ENCODE peak calls at places on chromosome 17, in nine cellular contexts. O, R, M, W, C, D, G, V and Z are unnamed samples.

GRCh38 chr17:63537991-63538692 is 12.1 kb upstream of the DCAF7 start:
- DNase-seq in O (peak), R (no peak), M (peak), W (no peak), C (no peak), D (peak), G (no peak), V (no peak), Z (no peak)

GRCh38 chr17:58338907-58339774 is 10.5 kb upstream of the TSPOAP1 start:
- DNase-seq in O (peak), R (peak), M (peak), W (peak), C (no peak), D (peak), G (no peak), V (no peak), Z (peak)

GRCh38 chr17:45841883-45842525 is 2.7 kb upstream of the SPPL2C start:
- DNase-seq in O (no peak), R (peak), M (peak), W (no peak), C (no peak), D (no peak), G (no peak), V (no peak), Z (no peak)

GRCh38 chr17:69524854-69525253 is 110.4 kb downstream of the MAP2K6 start:
- DNase-seq in O (no peak), R (no peak), M (no peak), W (peak), C (no peak), D (no peak), G (no peak), V (no peak), Z (no peak)

GRCh38 chr17:9239821-9240658 is 218.7 kb downstream of the NTN1 start:
- DNase-seq in O (peak), R (peak), M (peak), W (peak), C (peak), D (peak), G (peak), V (peak), Z (peak)

GRCh38 chr17:82782657-82783207 is 30.9 kb downstream of the TBCD start:
- DNase-seq in O (no peak), R (peak), M (peak), W (no peak), C (no peak), D (no peak), G (no peak), V (no peak), Z (no peak)

GRCh38 chr17:61408151-61409041 is 8.8 kb downstream of the TBX2 start:
- DNase-seq in O (peak), R (no peak), M (peak), W (no peak), C (no peak), D (peak), G (no peak), V (no peak), Z (peak)

GRCh38 chr17:40536731-40537171 is 28.5 kb downstream of the CCR7 start:
- DNase-seq in O (peak), R (no peak), M (peak), W (no peak), C (no peak), D (no peak), G (no peak), V (no peak), Z (peak)

GRCh38 chr17:2105663-2106062 is 50.8 kb downstream of the HIC1 start:
- DNase-seq in O (no peak), R (no peak), M (no peak), W (peak), C (no peak), D (no peak), G (no peak), V (no peak), Z (no peak)

GRCh38 chr17:27980035-27980434 is 62.4 kb upstream of the NLK start:
- DNase-seq in O (no peak), R (no peak), M (no peak), W (no peak), C (peak), D (no peak), G (no peak), V (no peak), Z (peak)

GRCh38 chr17:16037636-16038035 is 38.0 kb downstream of the TTC19 start:
- DNase-seq in O (no peak), R (no peak), M (no peak), W (no peak), C (no peak), D (no peak), G (no peak), V (no peak), Z (no peak)

GRCh38 chr17:10290046-10290445 is 82.8 kb downstream of the MYH13 start:
- DNase-seq in O (no peak), R (peak), M (no peak), W (no peak), C (no peak), D (no peak), G (peak), V (no peak), Z (peak)

GRCh38 chr17:76491271-76492184 is 9.7 kb downstream of the RHBDF2 start:
- DNase-seq in O (no peak), R (peak), M (no peak), W (peak), C (no peak), D (peak), G (peak), V (no peak), Z (no peak)

GRCh38 chr17:45889579-45889978 is 4.8 kb upstream of the MAPT start:
- DNase-seq in O (no peak), R (no peak), M (no peak), W (no peak), C (no peak), D (no peak), G (no peak), V (no peak), Z (no peak)

GRCh38 chr17:7612294-7612640 is 2.4 kb downstream of the FXR2 start:
- DNase-seq in O (no peak), R (no peak), M (peak), W (no peak), C (no peak), D (no peak), G (no peak), V (no peak), Z (peak)
- H3K4me3 ChIP-seq in O (no peak), R (no peak), M (peak), W (no peak), C (no peak), D (no peak), G (no peak), V (no peak), Z (no peak)

GRCh38 chr17:48612456-48612853 is 1.6 kb upstream of the HOXB7 start:
- DNase-seq in O (no peak), R (no peak), M (no peak), W (no peak), C (no peak), D (no peak), G (no peak), V (no peak), Z (no peak)
- H3K4me3 ChIP-seq in O (peak), R (no peak), M (no peak), W (peak), C (peak), D (peak), G (no peak), V (peak), Z (no peak)

GRCh38 chr17:74893936-74894671 is 671 bp upstream of the FADS6 start:
- DNase-seq in O (no peak), R (no peak), M (peak), W (no peak), C (no peak), D (no peak), G (no peak), V (no peak), Z (no peak)

GRCh38 chr17:74890554-74890953 is 2.9 kb downstream of the FADS6 start:
- DNase-seq in O (no peak), R (no peak), M (peak), W (no peak), C (no peak), D (no peak), G (no peak), V (no peak), Z (no peak)

GRCh38 chr17:74888440-74888839 is 5.0 kb downstream of the FADS6 start:
- DNase-seq in O (no peak), R (no peak), M (peak), W (no peak), C (no peak), D (no peak), G (no peak), V (no peak), Z (no peak)

GRCh38 chr17:74892013-74892841 is 1.2 kb downstream of the FADS6 start:
- DNase-seq in O (no peak), R (peak), M (peak), W (no peak), C (no peak), D (no peak), G (no peak), V (no peak), Z (no peak)

DNA sequence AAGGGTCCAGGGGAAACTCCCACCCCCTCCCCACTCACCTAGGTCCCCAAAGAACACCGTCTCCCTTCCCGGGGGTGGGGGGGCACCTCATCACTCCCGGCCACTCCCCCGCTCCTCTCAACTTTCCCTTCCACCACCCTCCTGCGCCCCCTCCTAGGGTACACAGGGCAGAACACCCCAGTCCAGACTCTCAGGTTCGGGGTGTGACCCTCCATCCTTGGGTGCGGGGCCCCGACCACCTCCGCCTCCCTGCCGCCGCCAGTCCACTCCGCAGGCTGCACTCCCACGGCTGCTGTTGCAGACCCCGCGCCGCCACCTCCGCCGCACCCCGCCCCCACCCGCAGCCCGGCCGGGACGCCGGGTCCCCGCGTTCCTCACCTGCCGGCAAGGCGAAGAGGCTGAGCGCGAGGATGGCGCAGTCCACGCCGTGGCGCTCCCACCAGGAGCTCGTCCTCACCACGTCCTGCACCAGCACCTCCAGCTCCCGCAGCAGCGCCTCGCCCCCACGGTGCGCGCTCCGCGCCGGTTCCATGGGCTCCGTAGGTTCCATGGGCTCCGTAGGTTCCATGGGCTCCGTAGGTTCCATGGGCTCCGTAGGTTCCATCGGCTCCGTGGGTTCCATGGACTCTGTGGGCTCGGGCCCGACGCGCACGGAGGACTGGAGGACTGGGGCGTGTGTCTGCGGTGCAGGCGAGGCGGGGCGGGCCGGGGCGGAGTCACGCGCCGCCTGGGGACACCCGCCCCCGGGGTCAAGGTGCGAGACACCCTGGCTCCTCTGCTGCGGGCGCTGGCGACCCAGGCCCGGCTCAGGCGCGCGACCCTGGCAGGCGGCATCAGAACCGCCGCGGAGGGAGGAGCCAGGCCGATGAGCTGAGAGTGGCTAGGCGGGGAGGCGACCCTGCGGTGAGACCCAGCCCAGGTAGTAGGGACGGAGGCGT is at the start of gene FADS6:
- DNase-seq in O (no peak), R (no peak), M (peak), W (no peak), C (no peak), D (no peak), G (no peak), V (no peak), Z (no peak)
- H3K4me3 ChIP-seq in O (no peak), R (no peak), M (no peak), W (no peak), C (peak), D (peak), G (peak), V (peak), Z (peak)

DNA sequence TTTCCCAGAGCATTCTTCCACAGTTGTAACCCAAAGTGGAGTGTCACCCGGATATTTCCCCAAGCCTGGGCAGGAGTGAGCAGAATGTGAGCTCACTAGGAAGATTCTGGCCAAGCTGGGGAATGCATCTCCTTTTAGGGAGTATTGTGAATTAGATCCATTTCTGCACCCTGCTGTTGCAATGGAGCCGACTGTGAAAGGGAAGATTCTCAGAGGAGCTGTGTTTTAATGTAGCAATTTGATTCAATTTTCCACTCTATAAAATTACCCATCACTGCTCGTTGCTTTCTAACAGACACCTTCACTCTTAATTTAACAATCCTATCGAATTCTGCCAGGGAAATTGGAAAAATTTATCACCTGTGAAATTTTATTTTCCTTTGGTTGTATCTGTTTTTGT is 70.8 kb downstream of the SNX11 start:
- DNase-seq in O (no peak), R (no peak), M (no peak), W (no peak), C (no peak), D (no peak), G (no peak), V (no peak), Z (no peak)
- H3K4me3 ChIP-seq in O (no peak), R (no peak), M (no peak), W (no peak), C (no peak), D (no peak), G (no peak), V (no peak), Z (no peak)

GRCh38 chr17:81338301-81339179 is 43.4 kb upstream of the SLC38A10 start:
- DNase-seq in O (no peak), R (peak), M (no peak), W (no peak), C (no peak), D (peak), G (no peak), V (no peak), Z (peak)

GRCh38 chr17:81339180-81339501 is 44.0 kb upstream of the SLC38A10 start:
- DNase-seq in O (no peak), R (no peak), M (no peak), W (no peak), C (no peak), D (no peak), G (no peak), V (no peak), Z (no peak)

GRCh38 chr17:81341347-81342061 is 46.4 kb upstream of the SLC38A10 start:
- DNase-seq in O (no peak), R (no peak), M (no peak), W (no peak), C (no peak), D (peak), G (no peak), V (no peak), Z (no peak)

GRCh38 chr17:81340606-81341346 is 45.7 kb upstream of the SLC38A10 start:
- DNase-seq in O (no peak), R (peak), M (no peak), W (no peak), C (no peak), D (no peak), G (no peak), V (no peak), Z (peak)

GRCh38 chr17:81339502-81340296 is 44.6 kb upstream of the SLC38A10 start:
- DNase-seq in O (peak), R (peak), M (no peak), W (no peak), C (peak), D (peak), G (no peak), V (no peak), Z (no peak)
- H3K4me3 ChIP-seq in O (no peak), R (no peak), M (no peak), W (no peak), C (peak), D (peak), G (no peak), V (no peak), Z (no peak)